ENCODE peak calls at places on chromosomes 16 and 17, in seven cellular contexts. Z is GM03348; K is activated CD4-positive, CD25-positive, alpha-beta regulatory T cell; P is stimulated activated effector memory CD8-positive, alpha-beta T cell treated with anti-CD3 and anti-CD28 coated beads, Interleukin-12 subunit alpha, Interleukin-12 subunit beta, amount 100 ng/mL, for 72 hours; V is right lobe of liver; F is kidney tubule cell; A is naive thymus-derived CD8-positive, alpha-beta T cell. H is an unnamed sample.

GRCh38 chr17:66865151-66865550 is 30.2 kb downstream of the CACNG5 start:
- DNase-seq in Z (no peak), K (no peak), P (no peak), V (no peak), F (no peak), A (no peak), H (no peak)

GRCh38 chr16:3235856-3236669 is 1.1 kb upstream of the ZNF200 start:
- DNase-seq in Z (no peak), K (no peak), P (no peak), V (peak), F (no peak), A (peak), H (peak)

GRCh38 chr17:46866325-46866724 is 14.9 kb downstream of the WNT9B start:
- DNase-seq in Z (no peak), K (no peak), P (no peak), V (no peak), F (no peak), A (no peak), H (no peak)

GRCh38 chr17:66002807-66003206 is 189.1 kb downstream of the CEP112 start:
- DNase-seq in Z (no peak), K (no peak), P (no peak), V (no peak), F (no peak), A (no peak), H (no peak)

GRCh38 chr17:63222655-63223054 is 223.5 kb downstream of the CYB561 start:
- DNase-seq in Z (no peak), K (no peak), P (no peak), V (no peak), F (peak), A (no peak), H (no peak)

GRCh38 chr17:58344791-58345157 is 7.2 kb downstream of the SUPT4H1 start:
- DNase-seq in Z (no peak), K (no peak), P (no peak), V (no peak), F (no peak), A (peak), H (peak)

GRCh38 chr17:57887161-57887560 is 37.3 kb upstream of the MRPS23 start:
- DNase-seq in Z (no peak), K (no peak), P (no peak), V (no peak), F (no peak), A (no peak), H (no peak)

GRCh38 chr16:12901204-12901596 is 198 bp upstream of the SHISA9 start:
- DNase-seq in Z (no peak), K (no peak), P (no peak), V (no peak), F (peak), A (no peak), H (no peak)

GRCh38 chr17:57675988-57676387 is 69.1 kb downstream of the CCDC182 start:
- DNase-seq in Z (no peak), K (no peak), P (no peak), V (no peak), F (no peak), A (no peak), H (no peak)

GRCh38 chr17:65670667-65671371 is 109.4 kb upstream of the AXIN2 start:
- DNase-seq in Z (no peak), K (no peak), P (no peak), V (no peak), F (no peak), A (no peak), H (no peak)

GRCh38 chr16:14364386-14365199 is 265.5 kb downstream of the PARN start:
- DNase-seq in Z (no peak), K (no peak), P (no peak), V (peak), F (peak), A (no peak), H (no peak)

GRCh38 chr16:68144008-68144407 is 58.8 kb downstream of the NFATC3 start:
- DNase-seq in Z (no peak), K (no peak), P (no peak), V (no peak), F (no peak), A (no peak), H (no peak)

H was measured in activated CD8-positive, alpha-beta T cell treated with anti-CD3 and anti-CD28 coated beads, Interleukin-2, amount 10 ng/mL, durations not matched to agents 7 days and 5 days.